ENCODE peak calls at places on chromosomes 16 and 17, in six cellular contexts. M is thoracic aorta, S is SJSA1, O is heart right ventricle, L is tibial artery, Q is left ventricle myocardium inferior. U is an unnamed sample.
A peak's percentile ranks its signal among the peaks of the same experiment; 100 is the strongest.

GRCh38 chr17:10727192-10727591 is 2.6 kb downstream of the TMEM220 start:
- DNase-seq in S (no peak), Q (no peak), M (no peak), L (no peak), O (no peak), U (no peak)

GRCh38 chr17:74734256-74734655 is 2.8 kb upstream of the RAB37 start:
- DNase-seq in S (no peak), O (no peak), M (no peak), Q (no peak), L (no peak), U (no peak)

GRCh38 chr17:31371511-31372097 is 19.9 kb upstream of the RAB11FIP4 start:
- DNase-seq in O (no peak), S (peak; percentile 26), Q (no peak), L (no peak), M (no peak), U (no peak)

GRCh38 chr16:89325861-89326471 is 108.5 kb downstream of the ZNF778 start:
- DNase-seq in Q (peak; percentile 47), O (peak; percentile 82), L (peak; percentile 50), M (no peak), S (peak; percentile 79), U (peak; percentile 75)

GRCh38 chr16:30346286-30346685 is 8.8 kb downstream of the CD2BP2 start:
- DNase-seq in Q (no peak), O (no peak), S (no peak), L (no peak), M (no peak), U (no peak)

GRCh38 chr16:23949630-23950290 is 114.0 kb downstream of the PRKCB start:
- DNase-seq in M (no peak), L (no peak), S (no peak), O (no peak), Q (peak; percentile 30), U (peak; percentile 45)

GRCh38 chr17:19750020-19750572 is 2.0 kb upstream of the ALDH3A1 start:
- DNase-seq in O (no peak), Q (no peak), M (no peak), S (no peak), L (no peak), U (no peak)

GRCh38 chr16:77213542-77214108 is 14.4 kb downstream of the SYCE1L start:
- DNase-seq in O (peak; percentile 34), S (peak; percentile 67), L (no peak), Q (no peak), M (no peak), U (no peak)

GRCh38 chr17:77929180-77929564 is 29.3 kb upstream of the TNRC6C start:
- DNase-seq in S (no peak), Q (no peak), O (no peak), L (no peak), M (no peak), U (no peak)

GRCh38 chr17:80704381-80704819 is 159.8 kb downstream of the RPTOR start:
- DNase-seq in O (no peak), L (no peak), Q (no peak), M (no peak), S (no peak), U (no peak)

GRCh38 chr17:50079334-50080095 is 15.6 kb upstream of the PDK2 start:
- DNase-seq in Q (no peak), S (peak; percentile 53), L (no peak), O (no peak), M (no peak), U (no peak)

GRCh38 chr17:73470369-73470768 is 158.6 kb upstream of the CDC42EP4 start:
- DNase-seq in Q (no peak), O (no peak), L (no peak), M (no peak), S (no peak), U (no peak)

GRCh38 chr17:70187383-70187782 is 18.1 kb downstream of the KCNJ2 start:
- DNase-seq in Q (no peak), O (no peak), S (no peak), M (no peak), L (no peak), U (no peak)

GRCh38 chr17:65139045-65139764 is 2.0 kb downstream of the RGS9 start:
- DNase-seq in L (no peak), M (no peak), O (no peak), S (no peak), Q (no peak), U (no peak)

GRCh38 chr17:80095844-80096475 is 5.4 kb upstream of the GAA start:
- DNase-seq in O (no peak), Q (no peak), L (no peak), S (no peak), M (no peak), U (no peak)

GRCh38 chr16:85556456-85557082 is 56.6 kb upstream of the GSE1 start:
- DNase-seq in O (peak; percentile 69), S (no peak), Q (no peak), M (no peak), L (peak; percentile 35), U (no peak)

GRCh38 chr16:47460301-47460754 is 535 bp downstream of the ITFG1 start:
- DNase-seq in M (no peak), O (no peak), S (no peak), Q (no peak), L (peak; percentile 20), U (no peak)

GRCh38 chr16:82016268-82016667 is 5.0 kb upstream of the SDR42E1 start:
- DNase-seq in O (peak; percentile 29), M (no peak), S (peak; percentile 54), L (no peak), Q (no peak), U (no peak)

GRCh38 chr17:74670329-74670728 is 42.4 kb downstream of the CD300LF start:
- DNase-seq in M (no peak), S (no peak), Q (no peak), L (no peak), O (no peak), U (peak; percentile 7)

GRCh38 chr17:13520899-13521572 is 80.7 kb downstream of the HS3ST3A1 start:
- DNase-seq in O (no peak), Q (no peak), S (peak; percentile 88), M (no peak), L (no peak), U (no peak)

GRCh38 chr17:28545141-28545503 is 7.3 kb downstream of the UNC119 start:
- DNase-seq in Q (no peak), O (no peak), S (no peak), L (no peak), M (no peak), U (no peak)

GRCh38 chr16:58118801-58119508 is 10.2 kb downstream of the CFAP20 start:
- DNase-seq in M (no peak), L (no peak), Q (no peak), O (no peak), S (no peak), U (no peak)
- H3K27ac ChIP-seq in M (no peak overlapping the region), L (no peak overlapping the region), Q (peak overlapping the region; percentile 70), O (peak overlapping the region; percentile 22), S (no peak overlapping the region), U (no peak overlapping the region)

DNA sequence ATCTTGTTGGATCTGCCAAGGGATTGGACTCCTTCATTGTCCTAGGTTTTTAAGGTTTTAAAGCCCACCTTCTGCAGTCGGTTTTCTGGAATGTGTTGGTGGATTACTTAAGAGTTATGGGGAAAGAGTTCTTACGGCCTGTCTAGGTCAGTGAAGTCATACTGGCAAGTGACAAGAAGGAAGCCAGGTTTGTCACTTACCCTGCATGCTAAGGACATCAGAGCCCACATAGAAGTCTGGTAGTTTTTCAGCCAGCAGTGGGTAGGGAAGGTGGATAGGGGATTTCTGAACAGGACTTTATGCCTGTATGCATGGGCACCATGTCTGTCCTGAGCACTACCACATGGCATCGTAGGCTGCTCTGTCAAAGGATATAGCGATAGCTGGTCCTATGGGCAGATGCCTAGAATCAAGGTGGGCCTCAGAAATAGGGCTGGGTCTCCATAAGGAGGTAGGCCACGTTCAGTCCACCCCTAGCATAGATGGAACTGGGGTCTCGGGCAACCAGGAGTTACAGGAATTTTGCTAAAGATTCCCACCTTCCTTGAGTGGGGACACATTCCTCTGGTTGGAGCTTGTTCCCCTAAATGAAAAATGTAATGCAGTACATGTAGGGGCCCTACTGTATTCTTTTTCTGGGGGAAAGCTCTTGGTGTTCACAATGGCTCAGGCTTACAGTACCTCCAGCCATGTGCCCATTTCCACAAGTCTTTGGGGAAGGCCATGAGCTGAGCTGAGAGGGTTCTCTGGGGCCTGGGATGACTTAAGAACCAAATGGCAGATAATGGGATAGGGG is 27.4 kb downstream of the TRPV2 start:
- DNase-seq in S (no peak), O (no peak), M (no peak), L (no peak), Q (no peak), U (no peak)
- H3K4me3 ChIP-seq in S (no peak overlapping the region), O (no peak overlapping the region), M (no peak overlapping the region), L (no peak overlapping the region), Q (no peak overlapping the region), U (peak overlapping the region; percentile 13)

GRCh38 chr17:45792437-45792836 is 8.3 kb downstream of the CRHR1 start:
- DNase-seq in L (no peak), M (no peak), O (no peak), S (no peak), Q (no peak), U (no peak)

GRCh38 chr17:45792995-45793755 is 9.1 kb downstream of the CRHR1 start:
- DNase-seq in M (no peak), O (no peak), S (no peak), Q (no peak), L (no peak), U (no peak)

GRCh38 chr17:45791041-45791582 is 7.0 kb downstream of the CRHR1 start:
- DNase-seq in O (no peak), S (no peak), M (no peak), L (no peak), Q (no peak), U (no peak)

GRCh38 chr17:45790296-45790922 is 6.3 kb downstream of the CRHR1 start:
- DNase-seq in M (no peak), O (no peak), S (no peak), L (no peak), Q (no peak), U (no peak)

DNA sequence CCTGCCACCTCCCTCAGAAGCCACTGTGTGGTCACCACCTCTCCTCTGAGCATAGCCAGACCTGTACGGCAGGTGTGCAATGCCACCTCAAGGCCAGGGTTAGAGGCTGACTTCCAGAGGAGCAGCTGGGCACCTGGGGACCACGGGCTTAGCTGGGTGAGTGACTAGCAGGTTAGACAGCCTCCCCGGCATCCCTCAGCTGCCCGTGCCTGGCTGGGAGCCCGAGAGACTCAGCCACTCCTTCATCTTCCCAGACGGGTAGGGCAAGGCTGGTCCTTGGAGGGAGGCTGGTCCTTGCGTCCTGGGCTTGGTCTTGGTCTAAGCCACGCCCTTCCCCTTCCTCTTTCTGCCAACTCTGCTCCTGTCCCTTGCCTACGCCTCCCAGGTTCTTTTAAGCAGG is 7.8 kb downstream of the CRHR1 start:
- DNase-seq in S (no peak), Q (no peak), M (no peak), L (no peak), O (no peak), U (no peak)
- H3K27ac ChIP-seq in S (no peak overlapping the region), Q (no peak overlapping the region), M (no peak overlapping the region), L (no peak overlapping the region), O (no peak overlapping the region), U (no peak overlapping the region)

GRCh38 chr17:58332720-58333395 is 4.3 kb upstream of the TSPOAP1 start:
- DNase-seq in Q (peak; percentile 14), M (no peak), L (no peak), O (no peak), S (no peak), U (no peak)
- H3K4me3 ChIP-seq in Q (peak overlapping the region; percentile 55), M (peak overlapping the region; percentile 72), L (peak overlapping the region; percentile 38), O (peak overlapping the region; percentile 35), S (no peak overlapping the region), U (peak overlapping the region; percentile 61)

U was measured in coronary artery.